ENCODE peak calls at places on chromosomes 11 and 22, in six cellular contexts. Z is breast epithelium, F is cardiac fibroblast, G is astrocyte of the spinal cord, V is ovary, Y is astrocyte of the cerebellum. A is an unnamed sample.

GRCh38 chr11:88455974-88456373 is 118.4 kb upstream of the CTSC start:
- DNase-seq in F (no peak), Y (no peak), G (no peak), V (no peak), Z (no peak), A (no peak)

GRCh38 chr11:101127699-101128570 is 1.7 kb downstream of the PGR start:
- DNase-seq in Z (peak), Y (no peak), G (no peak), V (peak), F (no peak), A (no peak)

GRCh38 chr11:63906585-63906984 is 10.4 kb downstream of the RCOR2 start:
- DNase-seq in Y (no peak), V (no peak), F (peak), G (no peak), Z (no peak), A (no peak)

GRCh38 chr22:39094717-39095389 is 2.2 kb upstream of the APOBEC3H start:
- DNase-seq in F (no peak), Y (no peak), G (no peak), V (no peak), Z (no peak), A (no peak)

GRCh38 chr11:43969543-43969942 is 27.1 kb downstream of the C11orf96 start:
- DNase-seq in V (no peak), Z (no peak), G (peak), F (peak), Y (no peak), A (no peak)

GRCh38 chr11:126332221-126332711 is 23.2 kb upstream of the ST3GAL4 start:
- DNase-seq in G (peak), V (peak), Z (peak), Y (no peak), F (peak), A (peak)

GRCh38 chr22:50079689-50080465 is 5.3 kb downstream of the MLC1 start:
- DNase-seq in F (no peak), Y (no peak), V (no peak), G (no peak), Z (no peak), A (no peak)

GRCh38 chr11:126636911-126637799 is 281.7 kb downstream of the ST3GAL4 start:
- DNase-seq in Y (no peak), V (no peak), F (peak), G (peak), Z (no peak), A (peak)

GRCh38 chr11:70525006-70525405 is 126.7 kb downstream of the CTTN start:
- DNase-seq in Z (no peak), Y (no peak), V (no peak), F (no peak), G (no peak), A (no peak)

GRCh38 chr11:2542406-2542805 is 97.6 kb downstream of the KCNQ1 start:
- DNase-seq in F (no peak), Y (no peak), V (no peak), Z (no peak), G (no peak), A (no peak)

GRCh38 chr11:87603887-87604286 is 566.2 kb downstream of the TMEM135 start:
- DNase-seq in Y (no peak), G (no peak), F (no peak), Z (no peak), V (no peak), A (no peak)

GRCh38 chr22:23385301-23386244 is 194.5 kb downstream of the IGLL1 start:
- DNase-seq in F (peak), Y (peak), V (peak), G (peak), Z (peak), A (peak)

GRCh38 chr22:19634576-19634975 is 79.7 kb upstream of the SEPTIN5 start:
- DNase-seq in F (no peak), V (no peak), Y (no peak), Z (no peak), G (no peak), A (no peak)

GRCh38 chr11:14679662-14680061 is 36.1 kb downstream of the PDE3B start:
- DNase-seq in G (no peak), F (no peak), Y (no peak), V (no peak), Z (no peak), A (no peak)

GRCh38 chr22:30092686-30093085 is 12.4 kb downstream of the HORMAD2 start:
- DNase-seq in Z (no peak), Y (no peak), V (no peak), G (no peak), F (no peak), A (no peak)

GRCh38 chr11:117171648-117172051 is 6.9 kb upstream of the SIDT2 start:
- DNase-seq in F (peak), Y (no peak), V (no peak), Z (no peak), G (peak), A (no peak)

GRCh38 chr11:2700415-2701211 is 819 bp upstream of the KCNQ1OT1 start:
- DNase-seq in Y (no peak), Z (peak), V (peak), F (peak), G (no peak), A (peak)

GRCh38 chr22:26573026-26573662 is 16.8 kb downstream of the TPST2 start:
- DNase-seq in V (no peak), Y (no peak), Z (no peak), G (peak), F (peak), A (peak)

GRCh38 chr11:17591293-17591692 is 44.2 kb downstream of the OTOG start:
- DNase-seq in Z (peak), V (no peak), F (no peak), Y (no peak), G (no peak), A (no peak)

GRCh38 chr22:17916226-17916889 is 108.0 kb downstream of the MICAL3 start:
- DNase-seq in F (no peak), V (no peak), Y (no peak), Z (no peak), G (no peak), A (no peak)

GRCh38 chr11:47269829-47270305 is at the start of gene MADD:
- DNase-seq in F (peak), V (peak), Y (no peak), Z (peak), G (peak), A (peak)
- TF ChIP-seq CTCF in F (no peak), V (no peak), Y (no peak), Z (no peak), G (no peak), A (no peak)

GRCh38 chr11:7493670-7494069 is 8.4 kb downstream of the OLFML1 start:
- DNase-seq in Y (no peak), V (no peak), G (no peak), Z (no peak), F (no peak), A (no peak)

GRCh38 chr11:7494086-7494775 is 8.9 kb downstream of the OLFML1 start:
- DNase-seq in Z (no peak), V (no peak), F (no peak), G (no peak), Y (no peak), A (no peak)

GRCh38 chr11:7490535-7490934 is 5.2 kb downstream of the OLFML1 start:
- DNase-seq in Z (no peak), V (peak), G (no peak), Y (no peak), F (peak), A (peak)

GRCh38 chr11:7490054-7490453 is 4.7 kb downstream of the OLFML1 start:
- DNase-seq in V (peak), F (peak), Z (no peak), Y (no peak), G (peak), A (peak)

GRCh38 chr11:7492253-7492652 is 6.9 kb downstream of the OLFML1 start:
- DNase-seq in F (no peak), G (no peak), V (no peak), Z (no peak), Y (no peak), A (no peak)
- H3K4me3 ChIP-seq in F (no peak), G (no peak), V (no peak), Z (no peak), Y (no peak), A (no peak)

GRCh38 chr11:118896921-118897591 is 13.4 kb downstream of the CXCR5 start:
- DNase-seq in V (no peak), Z (no peak), Y (no peak), F (no peak), G (no peak), A (no peak)
- TF ChIP-seq CTCF in V (no peak), Z (no peak), Y (no peak), F (no peak), G (no peak), A (no peak)

GRCh38 chr11:68271781-68272608 is at the start of gene C11orf24:
- DNase-seq in Z (peak), F (peak), Y (peak), G (peak), V (peak), A (peak)
- H3K4me3 ChIP-seq in Z (peak), F (peak), Y (peak), G (peak), V (peak), A (peak)